ENCODE peak calls at places on chromosomes 5 and 9, in five cellular contexts. One of them, this sample, is unnamed.

GRCh38 chr9:130172858-130173461 is 756 bp downstream of the NCS1 start:
- DNase-seq in GM12892: no peak
- DNase-seq in HepG2: no peak
- DNase-seq in HCT116: no peak
- DNase-seq in GM23338: no peak
- DNase-seq in this sample: no peak

GRCh38 chr5:916441-917293 is 24.0 kb downstream of the TRIP13 start:
- DNase-seq in GM23338: no peak
- DNase-seq in GM12892: no peak
- DNase-seq in HepG2: no peak
- DNase-seq in HCT116: no peak
- DNase-seq in this sample: no peak

GRCh38 chr9:90813523-90813922 is 11.9 kb downstream of the SYK start:
- DNase-seq in HCT116: no peak
- DNase-seq in HepG2: no peak
- DNase-seq in GM12892: no peak
- DNase-seq in GM23338: no peak
- DNase-seq in this sample: no peak

GRCh38 chr5:149935431-149935901 is 9.1 kb downstream of the PDE6A start:
- DNase-seq in HCT116: no peak
- DNase-seq in GM23338: no peak
- DNase-seq in HepG2: peak; percentile 27
- DNase-seq in GM12892: no peak
- DNase-seq in this sample: no peak

GRCh38 chr9:971901-972511 is 4.4 kb upstream of the DMRT3 start:
- DNase-seq in GM12892: no peak
- DNase-seq in HepG2: no peak
- DNase-seq in HCT116: no peak
- DNase-seq in GM23338: peak; percentile 93
- DNase-seq in this sample: no peak

GRCh38 chr9:91285729-91286353 is 75.9 kb downstream of the AUH start:
- DNase-seq in HepG2: no peak
- DNase-seq in GM23338: no peak
- DNase-seq in GM12892: no peak
- DNase-seq in HCT116: no peak
- DNase-seq in this sample: no peak

GRCh38 chr5:1140188-1140817 is 28.4 kb upstream of the SLC12A7 start:
- DNase-seq in GM12892: peak; percentile 87
- DNase-seq in HepG2: peak; percentile 54
- DNase-seq in HCT116: peak; percentile 34
- DNase-seq in GM23338: peak; percentile 67
- DNase-seq in this sample: peak; percentile 75

GRCh38 chr5:36240779-36241635 is 718 bp downstream of the NADK2 start:
- DNase-seq in GM23338: peak; percentile 79
- DNase-seq in HCT116: no peak
- DNase-seq in GM12892: peak; percentile 26
- DNase-seq in HepG2: peak; percentile 40
- DNase-seq in this sample: peak; percentile 23

GRCh38 chr5:134406390-134406789 is 5.3 kb downstream of the CDKN2AIPNL start:
- DNase-seq in GM23338: no peak
- DNase-seq in GM12892: no peak
- DNase-seq in HepG2: no peak
- DNase-seq in HCT116: no peak
- DNase-seq in this sample: no peak

GRCh38 chr9:121282309-121283071 is 14.5 kb downstream of the GSN start:
- DNase-seq in HepG2: no peak
- DNase-seq in GM23338: no peak
- DNase-seq in HCT116: no peak
- DNase-seq in GM12892: no peak
- DNase-seq in this sample: no peak
- TF ChIP-seq POLR2AphosphoS5 in HepG2: no peak
- TF ChIP-seq POLR2AphosphoS5 in GM23338: no peak
- TF ChIP-seq POLR2AphosphoS5 in HCT116: no peak
- TF ChIP-seq POLR2AphosphoS5 in GM12892: no peak
- TF ChIP-seq POLR2AphosphoS5 in this sample: no peak

GRCh38 chr9:123049589-123050222 is 16.2 kb downstream of the GPR21 start:
- DNase-seq in HCT116: no peak
- DNase-seq in HepG2: peak; percentile 24
- DNase-seq in GM23338: no peak
- DNase-seq in GM12892: no peak
- DNase-seq in this sample: no peak
- TF ChIP-seq POLR2AphosphoS5 in HCT116: no peak
- TF ChIP-seq POLR2AphosphoS5 in HepG2: no peak
- TF ChIP-seq POLR2AphosphoS5 in GM23338: no peak
- TF ChIP-seq POLR2AphosphoS5 in GM12892: no peak
- TF ChIP-seq POLR2AphosphoS5 in this sample: no peak

DNA sequence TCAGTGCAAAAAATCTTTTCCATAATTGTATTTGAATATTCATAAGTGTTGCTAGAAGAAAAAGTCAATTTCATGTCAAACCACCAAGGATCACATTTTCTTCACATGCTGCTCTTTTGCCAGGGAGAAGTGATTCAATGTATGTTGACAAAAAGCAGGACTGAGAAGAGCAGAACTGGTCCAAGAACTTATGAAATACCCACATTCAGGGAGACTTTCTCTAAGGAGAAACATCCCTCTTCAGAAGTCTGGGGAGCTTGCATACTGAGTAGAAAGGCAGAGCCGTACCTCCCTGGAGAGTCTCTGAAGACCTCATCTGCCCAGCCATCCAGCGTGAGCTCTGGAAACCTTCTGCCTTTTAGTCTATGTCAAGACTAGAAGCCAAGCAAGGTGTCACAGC is 6.6 kb upstream of the NXNL2 start:
- DNase-seq in HepG2: no peak
- DNase-seq in HCT116: no peak
- DNase-seq in GM12892: no peak
- DNase-seq in GM23338: no peak
- DNase-seq in this sample: no peak
- TF ChIP-seq POLR2AphosphoS5 in HepG2: no peak
- TF ChIP-seq POLR2AphosphoS5 in HCT116: no peak
- TF ChIP-seq POLR2AphosphoS5 in GM12892: no peak
- TF ChIP-seq POLR2AphosphoS5 in GM23338: no peak
- TF ChIP-seq POLR2AphosphoS5 in this sample: no peak

GRCh38 chr9:136079916-136080246 is 15.2 kb downstream of the NACC2 start:
- DNase-seq in HCT116: no peak
- DNase-seq in GM12892: no peak
- DNase-seq in GM23338: no peak
- DNase-seq in HepG2: no peak
- DNase-seq in this sample: no peak
- TF ChIP-seq POLR2AphosphoS5 in HCT116: no peak
- TF ChIP-seq POLR2AphosphoS5 in GM12892: no peak
- TF ChIP-seq POLR2AphosphoS5 in GM23338: no peak
- TF ChIP-seq POLR2AphosphoS5 in HepG2: no peak
- TF ChIP-seq POLR2AphosphoS5 in this sample: no peak

DNA sequence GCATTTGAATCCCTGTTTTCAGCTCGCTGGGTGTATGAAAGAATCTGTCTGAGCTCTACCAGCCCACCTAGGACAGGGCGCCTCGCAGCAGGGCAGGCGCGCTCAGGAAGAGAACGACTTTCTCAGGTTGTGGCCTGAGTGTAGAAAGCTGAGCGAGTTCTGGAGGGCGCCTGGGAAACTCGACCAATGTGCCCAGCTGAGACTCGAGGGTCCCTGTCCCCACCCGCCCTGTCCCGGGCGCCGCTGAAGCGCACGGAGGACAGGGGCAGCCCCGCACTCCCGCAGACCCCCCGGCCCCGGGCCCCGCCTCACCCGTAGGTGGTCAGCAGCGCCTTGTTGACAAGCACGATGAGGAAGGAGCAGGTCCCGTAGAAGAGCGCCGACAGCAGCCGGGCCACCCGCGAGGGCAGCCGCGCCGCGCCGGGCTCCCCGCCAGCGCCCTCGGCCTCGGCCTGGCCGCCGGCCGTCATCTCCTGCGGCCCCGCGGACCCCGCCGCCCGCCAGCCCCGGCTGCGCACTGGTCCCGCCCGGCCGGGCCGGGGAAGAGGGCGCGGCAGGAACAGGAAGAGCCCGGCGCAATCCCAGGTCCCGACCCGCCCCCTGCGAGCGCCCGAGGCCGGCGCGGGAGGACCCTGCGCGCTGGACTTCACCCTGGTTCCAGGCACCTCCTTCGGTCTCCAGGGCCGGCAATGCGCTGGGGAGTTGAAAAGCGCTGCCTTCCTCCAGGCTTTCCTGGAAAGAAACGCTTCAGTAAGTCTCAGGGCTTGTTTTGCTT is at the start of gene SLC35D2:
- DNase-seq in HepG2: peak; percentile 73
- DNase-seq in GM23338: peak; percentile 88
- DNase-seq in HCT116: no peak
- DNase-seq in GM12892: no peak
- DNase-seq in this sample: peak; percentile 36
- TF ChIP-seq POLR2AphosphoS5 in HepG2: peak; percentile 82
- TF ChIP-seq POLR2AphosphoS5 in GM23338: no peak
- TF ChIP-seq POLR2AphosphoS5 in HCT116: peak; percentile 73
- TF ChIP-seq POLR2AphosphoS5 in GM12892: no peak
- TF ChIP-seq POLR2AphosphoS5 in this sample: no peak

GRCh38 chr5:42993516-42994284 is 46.4 kb downstream of the ANXA2R start:
- DNase-seq in HCT116: no peak
- DNase-seq in GM12892: no peak
- DNase-seq in HepG2: no peak
- DNase-seq in GM23338: no peak
- DNase-seq in this sample: no peak

GRCh38 chr5:42991477-42992034 is 48.6 kb downstream of the ANXA2R start:
- DNase-seq in HepG2: no peak
- DNase-seq in HCT116: no peak
- DNase-seq in GM12892: no peak
- DNase-seq in GM23338: peak; percentile 47
- DNase-seq in this sample: peak; percentile 28

GRCh38 chr5:42992035-42992570 is 48.0 kb downstream of the ANXA2R start:
- DNase-seq in HCT116: peak; percentile 42
- DNase-seq in HepG2: peak; percentile 71
- DNase-seq in GM23338: peak; percentile 82
- DNase-seq in GM12892: no peak
- DNase-seq in this sample: peak; percentile 40

GRCh38 chr5:42995152-42995751 is 44.9 kb downstream of the ANXA2R start:
- DNase-seq in HCT116: no peak
- DNase-seq in GM12892: no peak
- DNase-seq in GM23338: no peak
- DNase-seq in HepG2: no peak
- DNase-seq in this sample: no peak

DNA sequence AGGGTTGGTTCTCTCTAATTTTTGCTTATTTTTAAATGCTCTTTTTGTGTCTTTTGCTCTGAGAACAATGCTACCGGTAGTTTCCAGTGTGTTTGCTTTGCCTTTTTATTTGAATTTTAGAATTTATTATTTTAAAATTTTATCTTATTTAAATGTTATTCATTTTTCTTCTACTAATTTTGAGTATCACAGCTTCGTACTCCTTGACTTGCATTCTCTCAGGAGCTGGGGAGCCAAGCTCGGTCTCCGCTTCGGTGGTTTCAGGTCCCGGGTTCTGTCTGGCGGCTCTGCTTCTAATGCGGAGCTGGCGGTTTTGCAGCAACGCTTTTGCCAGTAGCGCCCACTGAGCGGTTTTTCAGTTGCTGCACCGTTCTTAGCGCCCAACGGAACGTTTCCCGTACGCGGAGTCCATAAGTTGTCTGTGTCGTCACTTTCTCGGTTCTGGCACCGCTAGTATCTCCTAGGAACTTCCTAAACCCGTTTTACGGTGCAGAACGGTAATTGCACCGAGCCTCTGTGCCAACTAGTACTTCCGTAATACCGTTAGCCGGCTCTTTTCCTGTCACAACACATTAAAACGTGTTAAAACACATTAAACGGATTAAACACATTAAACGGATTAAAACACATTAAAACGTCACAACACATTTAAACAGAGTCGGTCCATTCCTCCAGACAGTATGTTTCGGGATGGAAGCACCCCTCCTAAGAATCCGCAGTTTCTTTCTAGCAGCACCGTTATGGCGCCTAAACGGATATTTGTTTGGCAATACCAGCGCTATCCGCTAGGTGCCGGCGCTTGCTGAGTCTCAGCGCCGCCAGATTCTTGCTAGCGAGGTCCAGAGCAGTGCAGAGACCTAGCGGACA is 45.6 kb downstream of the ANXA2R start:
- DNase-seq in HepG2: peak; percentile 81
- DNase-seq in GM12892: no peak
- DNase-seq in HCT116: peak; percentile 81
- DNase-seq in GM23338: peak; percentile 96
- DNase-seq in this sample: no peak
- TF ChIP-seq POLR2AphosphoS5 in HepG2: peak; percentile 42
- TF ChIP-seq POLR2AphosphoS5 in GM12892: peak; percentile 28
- TF ChIP-seq POLR2AphosphoS5 in HCT116: no peak
- TF ChIP-seq POLR2AphosphoS5 in GM23338: no peak
- TF ChIP-seq POLR2AphosphoS5 in this sample: no peak

DNA sequence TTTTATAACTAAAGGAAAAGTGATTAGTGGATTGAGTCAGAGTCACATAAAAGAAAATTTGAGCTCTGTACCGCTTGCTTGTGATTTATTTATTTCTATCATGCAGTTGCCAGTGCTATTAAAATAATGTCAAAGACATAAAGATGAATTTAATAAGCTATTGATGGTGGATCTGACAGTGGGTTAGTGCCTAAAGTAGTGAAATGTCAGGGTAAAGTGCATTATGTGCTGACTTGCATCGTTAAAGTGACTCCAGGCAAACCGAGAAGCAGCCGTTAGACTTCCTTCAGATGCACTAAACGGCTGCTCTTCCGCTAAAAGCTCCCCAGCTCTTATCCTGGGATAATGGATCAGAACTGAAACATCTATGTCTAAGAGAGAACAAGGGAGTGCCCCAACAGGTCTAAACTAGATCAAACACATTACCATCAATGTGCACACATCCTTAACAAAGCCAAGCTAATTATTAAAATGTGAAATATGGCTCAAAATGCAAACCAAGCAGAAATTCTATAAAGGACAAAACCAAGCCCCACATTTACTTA is 468.1 kb downstream of the NTRK2 start:
- DNase-seq in HCT116: no peak
- DNase-seq in GM12892: no peak
- DNase-seq in HepG2: no peak
- DNase-seq in GM23338: no peak
- DNase-seq in this sample: no peak
- TF ChIP-seq POLR2AphosphoS5 in HCT116: no peak
- TF ChIP-seq POLR2AphosphoS5 in GM12892: no peak
- TF ChIP-seq POLR2AphosphoS5 in HepG2: no peak
- TF ChIP-seq POLR2AphosphoS5 in GM23338: no peak
- TF ChIP-seq POLR2AphosphoS5 in this sample: no peak